ENCODE peak calls at places on chromosome 9, in nine cellular contexts. One of them, this sample, is unnamed.

GRCh38 chr9:3848445-3849114 is 322.8 kb upstream of the RFX3 start:
- DNase-seq in cardiac muscle cell: peak; percentile 45
- DNase-seq in tibial artery: no peak
- DNase-seq in BE2C: peak; percentile 17
- DNase-seq in heart left ventricle: no peak
- DNase-seq in Caco-2: peak; percentile 30
- DNase-seq in A549: no peak
- DNase-seq in mesendoderm: peak; percentile 92
- DNase-seq in tibial nerve: no peak
- DNase-seq in this sample: no peak

GRCh38 chr9:85067792-85068191 is 398.3 kb downstream of the NTRK2 start:
- DNase-seq in heart left ventricle: no peak
- DNase-seq in BE2C: no peak
- DNase-seq in A549: no peak
- DNase-seq in tibial artery: no peak
- DNase-seq in cardiac muscle cell: no peak
- DNase-seq in tibial nerve: no peak
- DNase-seq in mesendoderm: no peak
- DNase-seq in Caco-2: no peak
- DNase-seq in this sample: no peak

GRCh38 chr9:126591083-126591482 is 22.6 kb upstream of the LMX1B start:
- DNase-seq in cardiac muscle cell: no peak
- DNase-seq in A549: peak; percentile 58
- DNase-seq in mesendoderm: peak; percentile 61
- DNase-seq in tibial nerve: no peak
- DNase-seq in Caco-2: peak; percentile 38
- DNase-seq in heart left ventricle: no peak
- DNase-seq in BE2C: peak; percentile 71
- DNase-seq in tibial artery: no peak
- DNase-seq in this sample: no peak

GRCh38 chr9:70563437-70564204 is 149.2 kb upstream of the KLF9 start:
- DNase-seq in BE2C: no peak
- DNase-seq in tibial nerve: no peak
- DNase-seq in tibial artery: no peak
- DNase-seq in Caco-2: no peak
- DNase-seq in A549: no peak
- DNase-seq in heart left ventricle: no peak
- DNase-seq in mesendoderm: no peak
- DNase-seq in cardiac muscle cell: no peak
- DNase-seq in this sample: peak; percentile 32

GRCh38 chr9:16833285-16833684 is 37.2 kb downstream of the BNC2 start:
- DNase-seq in mesendoderm: no peak
- DNase-seq in tibial nerve: no peak
- DNase-seq in heart left ventricle: no peak
- DNase-seq in cardiac muscle cell: no peak
- DNase-seq in tibial artery: no peak
- DNase-seq in BE2C: no peak
- DNase-seq in A549: no peak
- DNase-seq in Caco-2: no peak
- DNase-seq in this sample: no peak

GRCh38 chr9:136310273-136311030 is 6.6 kb upstream of the CCDC187 start:
- DNase-seq in tibial artery: no peak
- DNase-seq in A549: no peak
- DNase-seq in cardiac muscle cell: no peak
- DNase-seq in mesendoderm: no peak
- DNase-seq in Caco-2: no peak
- DNase-seq in tibial nerve: no peak
- DNase-seq in BE2C: peak; percentile 55
- DNase-seq in heart left ventricle: no peak
- DNase-seq in this sample: no peak

GRCh38 chr9:3732077-3733038 is 206.6 kb upstream of the RFX3 start:
- DNase-seq in mesendoderm: peak; percentile 88
- DNase-seq in Caco-2: peak; percentile 75
- DNase-seq in heart left ventricle: peak; percentile 31
- DNase-seq in tibial artery: peak; percentile 63
- DNase-seq in BE2C: peak; percentile 20
- DNase-seq in cardiac muscle cell: peak; percentile 78
- DNase-seq in tibial nerve: peak; percentile 72
- DNase-seq in A549: peak; percentile 78
- DNase-seq in this sample: no peak

GRCh38 chr9:104093162-104093561 is 947 bp upstream of the SMC2 start:
- DNase-seq in cardiac muscle cell: no peak
- DNase-seq in BE2C: no peak
- DNase-seq in tibial artery: no peak
- DNase-seq in tibial nerve: no peak
- DNase-seq in Caco-2: no peak
- DNase-seq in A549: no peak
- DNase-seq in heart left ventricle: no peak
- DNase-seq in mesendoderm: peak; percentile 10
- DNase-seq in this sample: peak; percentile 14

GRCh38 chr9:76107487-76107886 is 217.0 kb downstream of the PCSK5 start:
- DNase-seq in tibial artery: peak; percentile 82
- DNase-seq in tibial nerve: peak; percentile 29
- DNase-seq in cardiac muscle cell: no peak
- DNase-seq in heart left ventricle: peak; percentile 23
- DNase-seq in A549: no peak
- DNase-seq in mesendoderm: no peak
- DNase-seq in BE2C: no peak
- DNase-seq in Caco-2: no peak
- DNase-seq in this sample: no peak

GRCh38 chr9:124450241-124450924 is at the start of gene ADGRD2:
- DNase-seq in A549: no peak
- DNase-seq in BE2C: peak; percentile 77
- DNase-seq in mesendoderm: peak; percentile 90
- DNase-seq in heart left ventricle: no peak
- DNase-seq in Caco-2: no peak
- DNase-seq in tibial artery: peak; percentile 53
- DNase-seq in cardiac muscle cell: peak; percentile 72
- DNase-seq in tibial nerve: no peak
- DNase-seq in this sample: no peak

GRCh38 chr9:131673531-131673930 is 66.3 kb downstream of the RAPGEF1 start:
- DNase-seq in mesendoderm: no peak
- DNase-seq in cardiac muscle cell: no peak
- DNase-seq in BE2C: no peak
- DNase-seq in A549: no peak
- DNase-seq in tibial nerve: no peak
- DNase-seq in tibial artery: no peak
- DNase-seq in heart left ventricle: no peak
- DNase-seq in Caco-2: no peak
- DNase-seq in this sample: no peak
- H3K4me3 ChIP-seq in mesendoderm: no peak overlapping the region
- H3K4me3 ChIP-seq in cardiac muscle cell: no peak overlapping the region
- H3K4me3 ChIP-seq in BE2C: no peak overlapping the region
- H3K4me3 ChIP-seq in A549: no peak overlapping the region
- H3K4me3 ChIP-seq in tibial nerve: no peak overlapping the region
- H3K4me3 ChIP-seq in tibial artery: no peak overlapping the region
- H3K4me3 ChIP-seq in heart left ventricle: no peak overlapping the region
- H3K4me3 ChIP-seq in Caco-2: no peak overlapping the region
- H3K4me3 ChIP-seq in this sample: no peak overlapping the region

GRCh38 chr9:129352157-129352870 is 174.3 kb upstream of the IER5L start:
- DNase-seq in cardiac muscle cell: peak; percentile 57
- DNase-seq in A549: no peak
- DNase-seq in mesendoderm: peak; percentile 90
- DNase-seq in heart left ventricle: no peak
- DNase-seq in tibial nerve: peak; percentile 16
- DNase-seq in tibial artery: no peak
- DNase-seq in Caco-2: no peak
- DNase-seq in BE2C: peak; percentile 73
- DNase-seq in this sample: peak; percentile 38

GRCh38 chr9:129350143-129350935 is 172.3 kb upstream of the IER5L start:
- DNase-seq in tibial artery: no peak
- DNase-seq in A549: no peak
- DNase-seq in heart left ventricle: no peak
- DNase-seq in Caco-2: no peak
- DNase-seq in BE2C: no peak
- DNase-seq in mesendoderm: no peak
- DNase-seq in tibial nerve: no peak
- DNase-seq in cardiac muscle cell: no peak
- DNase-seq in this sample: no peak

GRCh38 chr9:129349571-129349947 is 171.5 kb upstream of the IER5L start:
- DNase-seq in cardiac muscle cell: no peak
- DNase-seq in Caco-2: no peak
- DNase-seq in heart left ventricle: no peak
- DNase-seq in mesendoderm: no peak
- DNase-seq in BE2C: no peak
- DNase-seq in tibial nerve: no peak
- DNase-seq in tibial artery: no peak
- DNase-seq in A549: no peak
- DNase-seq in this sample: no peak

GRCh38 chr9:129351642-129352151 is 173.6 kb upstream of the IER5L start:
- DNase-seq in A549: peak; percentile 41
- DNase-seq in cardiac muscle cell: no peak
- DNase-seq in BE2C: peak; percentile 61
- DNase-seq in tibial nerve: no peak
- DNase-seq in mesendoderm: peak; percentile 86
- DNase-seq in tibial artery: no peak
- DNase-seq in heart left ventricle: no peak
- DNase-seq in Caco-2: no peak
- DNase-seq in this sample: no peak

GRCh38 chr9:129351058-129351641 is 173.1 kb upstream of the IER5L start:
- DNase-seq in tibial nerve: no peak
- DNase-seq in heart left ventricle: no peak
- DNase-seq in Caco-2: no peak
- DNase-seq in A549: no peak
- DNase-seq in cardiac muscle cell: peak; percentile 49
- DNase-seq in tibial artery: no peak
- DNase-seq in mesendoderm: peak; percentile 88
- DNase-seq in BE2C: peak; percentile 68
- DNase-seq in this sample: no peak
- H3K4me1 ChIP-seq in tibial nerve: no peaks in the 10 kb centered on the region
- H3K4me1 ChIP-seq in heart left ventricle: peaks cover 22% of the 10 kb centered on the region
- H3K4me1 ChIP-seq in Caco-2: no peaks in the 10 kb centered on the region
- H3K4me1 ChIP-seq in A549: peaks cover 68% of the 10 kb centered on the region
- H3K4me1 ChIP-seq in cardiac muscle cell: peaks cover 31% of the 10 kb centered on the region
- H3K4me1 ChIP-seq in tibial artery: peaks cover 22% of the 10 kb centered on the region
- H3K4me1 ChIP-seq in mesendoderm: peaks cover 6% of the 10 kb centered on the region
- H3K4me1 ChIP-seq in BE2C: peaks cover 6% of the 10 kb centered on the region
- H3K4me1 ChIP-seq in this sample: no peaks in the 10 kb centered on the region

GRCh38 chr9:71760901-71761300 is 7.4 kb downstream of the CEMIP2 start:
- DNase-seq in tibial nerve: no peak
- DNase-seq in tibial artery: no peak
- DNase-seq in A549: no peak
- DNase-seq in mesendoderm: peak; percentile 65
- DNase-seq in cardiac muscle cell: peak; percentile 38
- DNase-seq in BE2C: peak; percentile 58
- DNase-seq in heart left ventricle: no peak
- DNase-seq in Caco-2: no peak
- DNase-seq in this sample: peak; percentile 54

GRCh38 chr9:71756753-71757152 is 11.6 kb downstream of the CEMIP2 start:
- DNase-seq in heart left ventricle: no peak
- DNase-seq in tibial artery: no peak
- DNase-seq in cardiac muscle cell: no peak
- DNase-seq in mesendoderm: peak; percentile 76
- DNase-seq in BE2C: no peak
- DNase-seq in tibial nerve: no peak
- DNase-seq in Caco-2: no peak
- DNase-seq in A549: no peak
- DNase-seq in this sample: no peak

GRCh38 chr9:71755869-71756268 is 12.4 kb downstream of the CEMIP2 start:
- DNase-seq in cardiac muscle cell: no peak
- DNase-seq in tibial artery: no peak
- DNase-seq in mesendoderm: no peak
- DNase-seq in A549: no peak
- DNase-seq in tibial nerve: no peak
- DNase-seq in Caco-2: no peak
- DNase-seq in heart left ventricle: no peak
- DNase-seq in BE2C: no peak
- DNase-seq in this sample: no peak

GRCh38 chr9:71758277-71758676 is 10.0 kb downstream of the CEMIP2 start:
- DNase-seq in BE2C: no peak
- DNase-seq in tibial artery: no peak
- DNase-seq in mesendoderm: peak; percentile 55
- DNase-seq in cardiac muscle cell: no peak
- DNase-seq in Caco-2: no peak
- DNase-seq in A549: no peak
- DNase-seq in tibial nerve: no peak
- DNase-seq in heart left ventricle: no peak
- DNase-seq in this sample: no peak

DNA sequence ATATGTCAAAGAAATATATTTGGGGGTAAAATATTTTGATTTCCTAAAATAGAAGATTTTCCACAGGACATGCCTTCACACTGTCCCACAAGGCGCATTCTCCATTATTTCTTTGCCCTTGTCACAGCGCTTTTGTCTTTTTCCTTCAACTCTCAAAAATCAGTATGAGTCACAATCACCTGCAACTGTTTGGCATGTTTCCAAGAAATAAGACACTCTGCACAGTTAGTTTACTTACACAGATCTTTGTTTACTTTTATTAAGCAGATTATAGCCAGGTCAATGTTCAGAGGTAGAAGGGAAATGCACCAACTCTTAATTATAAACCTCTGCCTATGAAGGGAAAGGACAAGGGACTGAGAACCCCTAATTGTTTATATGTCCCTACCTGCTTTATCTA is 9.5 kb downstream of the CEMIP2 start:
- DNase-seq in cardiac muscle cell: no peak
- DNase-seq in Caco-2: no peak
- DNase-seq in tibial artery: no peak
- DNase-seq in heart left ventricle: no peak
- DNase-seq in mesendoderm: no peak
- DNase-seq in BE2C: no peak
- DNase-seq in A549: no peak
- DNase-seq in tibial nerve: no peak
- DNase-seq in this sample: no peak
- H3K4me3 ChIP-seq in cardiac muscle cell: no peak overlapping the region
- H3K4me3 ChIP-seq in Caco-2: no peak overlapping the region
- H3K4me3 ChIP-seq in tibial artery: no peak overlapping the region
- H3K4me3 ChIP-seq in heart left ventricle: no peak overlapping the region
- H3K4me3 ChIP-seq in mesendoderm: no peak overlapping the region
- H3K4me3 ChIP-seq in BE2C: no peak overlapping the region
- H3K4me3 ChIP-seq in A549: peak overlapping the region; percentile 18
- H3K4me3 ChIP-seq in tibial nerve: no peak overlapping the region
- H3K4me3 ChIP-seq in this sample: no peak overlapping the region

GRCh38 chr9:134377976-134378375 is 51.7 kb downstream of the RXRA start:
- DNase-seq in BE2C: peak; percentile 41
- DNase-seq in Caco-2: no peak
- DNase-seq in mesendoderm: no peak
- DNase-seq in tibial nerve: no peak
- DNase-seq in cardiac muscle cell: no peak
- DNase-seq in heart left ventricle: peak; percentile 62
- DNase-seq in A549: peak; percentile 67
- DNase-seq in tibial artery: peak; percentile 85
- DNase-seq in this sample: peak; percentile 95
- H3K4me1 ChIP-seq in BE2C: peaks cover 38% of the 10 kb centered on the region
- H3K4me1 ChIP-seq in Caco-2: peaks cover 5% of the 10 kb centered on the region
- H3K4me1 ChIP-seq in mesendoderm: peaks cover 2% of the 10 kb centered on the region
- H3K4me1 ChIP-seq in tibial nerve: no peaks in the 10 kb centered on the region
- H3K4me1 ChIP-seq in cardiac muscle cell: peaks cover 17% of the 10 kb centered on the region
- H3K4me1 ChIP-seq in heart left ventricle: peaks cover 100% of the 10 kb centered on the region
- H3K4me1 ChIP-seq in A549: peaks cover 94% of the 10 kb centered on the region
- H3K4me1 ChIP-seq in tibial artery: peaks cover 69% of the 10 kb centered on the region
- H3K4me1 ChIP-seq in this sample: peaks cover 83% of the 10 kb centered on the region

DNA sequence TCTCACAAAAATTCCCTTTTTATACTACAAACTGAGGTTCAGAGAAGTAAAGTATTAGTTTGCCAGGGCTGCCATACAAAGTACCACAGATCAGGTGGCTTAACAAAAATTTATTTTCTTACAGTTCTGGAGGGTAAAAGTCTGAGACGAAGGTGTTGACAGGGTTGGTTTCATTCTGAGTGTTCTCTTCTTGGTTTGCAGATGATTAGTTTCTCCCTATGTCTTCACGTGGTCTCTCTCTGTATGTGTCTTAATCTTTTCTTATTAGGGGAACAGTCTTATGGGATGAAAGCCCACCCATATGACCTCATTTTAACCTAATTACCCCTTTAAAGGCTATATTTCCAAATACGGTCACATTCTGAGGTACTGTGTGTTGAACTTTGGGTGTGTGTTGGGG is 274.2 kb downstream of the BRINP1 start:
- DNase-seq in A549: no peak
- DNase-seq in Caco-2: no peak
- DNase-seq in tibial nerve: no peak
- DNase-seq in BE2C: no peak
- DNase-seq in heart left ventricle: no peak
- DNase-seq in tibial artery: no peak
- DNase-seq in cardiac muscle cell: no peak
- DNase-seq in mesendoderm: no peak
- DNase-seq in this sample: no peak
- H3K4me3 ChIP-seq in A549: no peak overlapping the region
- H3K4me3 ChIP-seq in Caco-2: no peak overlapping the region
- H3K4me3 ChIP-seq in tibial nerve: no peak overlapping the region
- H3K4me3 ChIP-seq in BE2C: no peak overlapping the region
- H3K4me3 ChIP-seq in heart left ventricle: no peak overlapping the region
- H3K4me3 ChIP-seq in tibial artery: no peak overlapping the region
- H3K4me3 ChIP-seq in cardiac muscle cell: no peak overlapping the region
- H3K4me3 ChIP-seq in mesendoderm: no peak overlapping the region
- H3K4me3 ChIP-seq in this sample: no peak overlapping the region